ENCODE peak calls at places on chromosomes 6 and 20, in four cellular contexts. One of them, this sample, is unnamed.

GRCh38 chr6:70901324-70901723 is 55.5 kb downstream of the B3GAT2 start:
- DNase-seq in NB4: no peak
- DNase-seq in astrocyte of the cerebellum: no peak
- DNase-seq in Right ventricle myocardium superior: no peak
- DNase-seq in this sample: no peak

GRCh38 chr20:57648878-57649616 is 28.8 kb upstream of the ZBP1 start:
- DNase-seq in NB4: no peak
- DNase-seq in astrocyte of the cerebellum: no peak
- DNase-seq in Right ventricle myocardium superior: no peak
- DNase-seq in this sample: no peak

GRCh38 chr20:1894471-1894950 is 696 bp upstream of the SIRPA start:
- DNase-seq in NB4: peak
- DNase-seq in astrocyte of the cerebellum: peak
- DNase-seq in Right ventricle myocardium superior: peak
- DNase-seq in this sample: peak

GRCh38 chr6:99492137-99492536 is 23.1 kb downstream of the USP45 start:
- DNase-seq in NB4: no peak
- DNase-seq in astrocyte of the cerebellum: no peak
- DNase-seq in Right ventricle myocardium superior: no peak
- DNase-seq in this sample: no peak

GRCh38 chr6:28105286-28105685 is 19.1 kb upstream of the ZSCAN16 start:
- DNase-seq in NB4: peak
- DNase-seq in astrocyte of the cerebellum: no peak
- DNase-seq in Right ventricle myocardium superior: no peak
- DNase-seq in this sample: no peak

GRCh38 chr6:127954082-127954481 is 53.2 kb upstream of the THEMIS start:
- DNase-seq in NB4: no peak
- DNase-seq in astrocyte of the cerebellum: no peak
- DNase-seq in Right ventricle myocardium superior: no peak
- DNase-seq in this sample: no peak

GRCh38 chr20:51091564-51092195 is 68.8 kb upstream of the KCNG1 start:
- DNase-seq in NB4: no peak
- DNase-seq in astrocyte of the cerebellum: no peak
- DNase-seq in Right ventricle myocardium superior: no peak
- DNase-seq in this sample: no peak

GRCh38 chr20:5821627-5822215 is 71.5 kb downstream of the SHLD1 start:
- DNase-seq in NB4: no peak
- DNase-seq in astrocyte of the cerebellum: no peak
- DNase-seq in Right ventricle myocardium superior: no peak
- DNase-seq in this sample: no peak

GRCh38 chr6:99426454-99426762 is 1.3 kb upstream of the PNISR start:
- DNase-seq in NB4: no peak
- DNase-seq in astrocyte of the cerebellum: no peak
- DNase-seq in Right ventricle myocardium superior: no peak
- DNase-seq in this sample: no peak

GRCh38 chr6:121533321-121533841 is 97.9 kb downstream of the GJA1 start:
- DNase-seq in NB4: no peak
- DNase-seq in astrocyte of the cerebellum: no peak
- DNase-seq in Right ventricle myocardium superior: no peak
- DNase-seq in this sample: no peak

GRCh38 chr6:90135672-90136071 is 161.0 kb downstream of the BACH2 start:
- DNase-seq in NB4: no peak
- DNase-seq in astrocyte of the cerebellum: peak
- DNase-seq in Right ventricle myocardium superior: no peak
- DNase-seq in this sample: no peak

GRCh38 chr6:139485185-139485584 is 110.7 kb upstream of the CITED2 start:
- DNase-seq in NB4: no peak
- DNase-seq in astrocyte of the cerebellum: no peak
- DNase-seq in Right ventricle myocardium superior: no peak
- DNase-seq in this sample: no peak

GRCh38 chr20:50632701-50633100 is 58.6 kb downstream of the RIPOR3 start:
- DNase-seq in NB4: no peak
- DNase-seq in astrocyte of the cerebellum: no peak
- DNase-seq in Right ventricle myocardium superior: no peak
- DNase-seq in this sample: no peak

GRCh38 chr6:83974409-83975050 is 59.0 kb upstream of the MRAP2 start:
- DNase-seq in NB4: no peak
- DNase-seq in astrocyte of the cerebellum: no peak
- DNase-seq in Right ventricle myocardium superior: no peak
- DNase-seq in this sample: no peak

GRCh38 chr6:45661667-45662066 is 283.9 kb upstream of the SUPT3H start:
- DNase-seq in NB4: no peak
- DNase-seq in astrocyte of the cerebellum: peak
- DNase-seq in Right ventricle myocardium superior: no peak
- DNase-seq in this sample: no peak

GRCh38 chr6:85675030-85675819 is 32.5 kb upstream of the SYNCRIP start:
- DNase-seq in NB4: peak
- DNase-seq in astrocyte of the cerebellum: no peak
- DNase-seq in Right ventricle myocardium superior: no peak
- DNase-seq in this sample: no peak

GRCh38 chr20:8121666-8122065 is 10.4 kb upstream of the PLCB1 start:
- DNase-seq in NB4: no peak
- DNase-seq in astrocyte of the cerebellum: no peak
- DNase-seq in Right ventricle myocardium superior: no peak
- DNase-seq in this sample: no peak

GRCh38 chr20:40564997-40565680 is 123.9 kb downstream of the MAFB start:
- DNase-seq in NB4: peak
- DNase-seq in astrocyte of the cerebellum: peak
- DNase-seq in Right ventricle myocardium superior: no peak
- DNase-seq in this sample: no peak

GRCh38 chr6:53795702-53796450 is 1.1 kb downstream of the LRRC1 start:
- DNase-seq in NB4: no peak
- DNase-seq in astrocyte of the cerebellum: no peak
- DNase-seq in Right ventricle myocardium superior: peak
- DNase-seq in this sample: peak

GRCh38 chr6:127276336-127276735 is 9.7 kb downstream of the RNF146 start:
- DNase-seq in NB4: no peak
- DNase-seq in astrocyte of the cerebellum: no peak
- DNase-seq in Right ventricle myocardium superior: no peak
- DNase-seq in this sample: no peak

GRCh38 chr6:43921039-43921438 is 151.0 kb downstream of the VEGFA start:
- DNase-seq in NB4: no peak
- DNase-seq in astrocyte of the cerebellum: no peak
- DNase-seq in Right ventricle myocardium superior: no peak
- DNase-seq in this sample: no peak

GRCh38 chr6:30960907-30961673 is 20.3 kb downstream of the MUCL3 start:
- DNase-seq in NB4: peak
- DNase-seq in astrocyte of the cerebellum: no peak
- DNase-seq in Right ventricle myocardium superior: no peak
- DNase-seq in this sample: no peak